ENCODE peak calls at places on chromosome 3, in five cellular contexts. A is endodermal cell, Q is colonic mucosa, L is SK-N-SH, I is fibroblast of lung. P is an unnamed sample.

GRCh38 chr3:185549111-185549510 is 3.3 kb downstream of the LIPH start:
- DNase-seq in I (peak), L (no peak), Q (peak), A (no peak), P (no peak)

GRCh38 chr3:191085091-191085490 is 114.0 kb upstream of the OSTN start:
- DNase-seq in L (no peak), A (no peak), I (peak), Q (no peak), P (no peak)

GRCh38 chr3:170558417-170558816 is 27.5 kb downstream of the SLC7A14 start:
- DNase-seq in L (no peak), Q (no peak), I (peak), A (no peak), P (no peak)

GRCh38 chr3:107242579-107242978 is 134.7 kb upstream of the CCDC54 start:
- DNase-seq in I (no peak), A (no peak), L (no peak), Q (no peak), P (no peak)

GRCh38 chr3:116181159-116181558 is 264.1 kb downstream of the LSAMP start:
- DNase-seq in L (no peak), A (no peak), Q (no peak), I (no peak), P (no peak)

GRCh38 chr3:197750863-197751737 is 1.4 kb downstream of the FYTTD1 start:
- DNase-seq in I (peak), Q (peak), A (peak), L (peak), P (peak)

GRCh38 chr3:64467255-64467944 is 220.4 kb downstream of the ADAMTS9 start:
- DNase-seq in Q (no peak), I (no peak), L (no peak), A (peak), P (no peak)

GRCh38 chr3:124401841-124402240 is 328.4 kb upstream of the UMPS start:
- DNase-seq in A (no peak), L (no peak), Q (no peak), I (peak), P (no peak)

GRCh38 chr3:197041875-197042488 is 12.4 kb upstream of the MELTF start:
- DNase-seq in Q (no peak), I (no peak), A (no peak), L (no peak), P (no peak)

GRCh38 chr3:99126291-99126690 is 224.8 kb upstream of the DCBLD2 start:
- DNase-seq in L (no peak), I (peak), A (no peak), Q (no peak), P (no peak)

GRCh38 chr3:21955406-21955805 is 204.4 kb upstream of the ZNF385D start:
- DNase-seq in I (no peak), L (no peak), Q (no peak), A (no peak), P (no peak)

GRCh38 chr3:172080503-172080902 is 41.1 kb downstream of the FNDC3B start:
- DNase-seq in A (no peak), L (no peak), Q (no peak), I (no peak), P (no peak)

GRCh38 chr3:132255041-132255745 is 62.0 kb upstream of the ACP3 start:
- DNase-seq in L (no peak), Q (no peak), I (peak), A (no peak), P (no peak)

DNA sequence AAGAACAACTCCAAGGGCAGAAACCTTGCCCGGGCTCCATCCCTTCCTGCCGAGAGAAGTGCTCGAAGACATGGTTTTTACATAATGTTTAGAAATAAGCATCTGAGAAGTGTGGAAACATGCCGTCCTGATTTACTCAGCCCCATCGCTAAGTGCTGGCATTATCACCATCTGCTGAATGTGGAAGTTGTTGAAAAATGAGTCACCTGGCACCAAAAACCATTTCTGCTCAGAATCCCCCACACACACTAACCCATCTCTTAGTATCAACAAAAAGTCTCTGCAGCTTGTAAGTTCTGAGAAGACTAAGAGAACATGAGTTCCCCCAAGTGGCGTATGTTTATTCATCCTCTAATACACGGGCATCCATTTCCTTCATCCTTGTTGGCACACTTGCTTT is 51.0 kb upstream of the ARL8B start:
- DNase-seq in I (peak), A (no peak), L (no peak), Q (no peak), P (no peak)
- TF ChIP-seq CTCF in I (no peak), A (no peak), L (no peak), Q (no peak), P (no peak)

GRCh38 chr3:101248786-101249185 is 71.6 kb downstream of the IMPG2 start:
- DNase-seq in Q (no peak), I (no peak), L (no peak), A (no peak), P (no peak)
- H3K4me3 ChIP-seq in Q (no peak), I (no peak), L (no peak), A (no peak), P (no peak)

DNA sequence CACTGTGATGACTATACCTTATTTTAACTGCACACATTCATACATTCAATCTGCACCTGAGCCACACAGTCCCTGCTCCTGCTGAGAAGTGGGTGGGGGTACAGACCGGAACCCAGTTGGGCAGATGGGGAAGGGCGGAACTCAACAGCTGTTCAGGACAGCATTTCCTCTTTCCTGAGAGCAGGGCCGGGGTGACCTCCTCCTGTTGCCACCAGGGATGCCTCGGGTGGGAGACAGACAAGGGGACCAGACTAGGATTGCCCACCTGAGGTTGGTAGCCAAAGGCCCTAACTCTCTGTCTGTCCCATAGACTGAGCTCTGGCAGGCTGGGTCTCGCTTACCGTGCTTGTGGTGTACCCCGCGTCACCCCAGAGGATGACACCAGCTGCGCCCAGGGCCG is 3.9 kb downstream of the HYAL2 start:
- DNase-seq in I (no peak), A (no peak), Q (no peak), L (no peak), P (no peak)
- H3K9ac ChIP-seq in I (no peak), A (no peak), Q (peak), L (no peak), P (no peak)

DNA sequence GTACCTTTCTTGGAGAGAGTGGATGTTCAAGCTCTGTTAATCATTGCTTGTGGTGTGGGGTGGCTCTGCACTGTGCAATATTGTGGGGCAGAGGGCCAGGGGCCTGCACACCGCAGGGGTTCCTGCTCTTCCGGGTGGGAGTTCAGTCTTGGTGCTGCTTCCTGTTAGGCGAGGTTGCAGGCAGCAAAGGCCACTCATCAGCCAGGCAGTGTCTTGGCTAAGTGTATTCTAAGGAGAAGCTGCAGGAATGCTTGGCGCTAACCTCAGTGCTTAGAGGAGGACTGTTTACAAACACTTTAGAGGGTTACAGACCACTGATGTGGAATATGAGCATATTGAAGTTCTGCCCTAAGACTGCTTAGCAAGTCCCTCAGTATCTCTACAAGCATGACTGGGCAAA is 81.7 kb downstream of the CEP63 start:
- DNase-seq in Q (no peak), A (no peak), I (no peak), L (no peak), P (no peak)
- TF ChIP-seq CTCF in Q (no peak), A (no peak), I (no peak), L (no peak), P (no peak)

DNA sequence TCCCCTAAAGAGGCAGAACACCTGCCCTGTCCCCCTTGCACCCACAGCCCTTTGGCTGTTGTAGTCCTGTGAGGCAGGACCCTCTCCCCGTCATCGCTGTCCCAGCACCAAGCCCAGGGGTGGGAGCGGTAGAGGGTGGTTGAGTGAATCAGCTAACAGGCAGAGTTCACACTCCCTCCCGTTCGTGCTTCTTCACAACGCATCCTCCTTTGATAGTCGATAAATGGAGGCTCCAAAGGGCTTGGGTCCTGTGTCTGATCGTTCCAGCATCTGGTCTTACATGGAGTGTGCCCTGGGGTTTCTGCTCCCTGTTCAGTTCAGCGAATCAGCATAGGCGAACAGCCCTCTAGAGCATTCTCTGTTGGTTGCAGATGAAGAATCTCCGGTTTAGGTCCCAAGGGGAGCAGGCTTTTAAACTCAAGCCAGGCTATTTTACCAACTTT is 820 bp upstream of the HMCES start:
- DNase-seq in Q (peak), I (no peak), A (peak), L (peak), P (no peak)
- H3K4me3 ChIP-seq in Q (peak), I (peak), A (peak), L (no peak), P (peak)

DNA sequence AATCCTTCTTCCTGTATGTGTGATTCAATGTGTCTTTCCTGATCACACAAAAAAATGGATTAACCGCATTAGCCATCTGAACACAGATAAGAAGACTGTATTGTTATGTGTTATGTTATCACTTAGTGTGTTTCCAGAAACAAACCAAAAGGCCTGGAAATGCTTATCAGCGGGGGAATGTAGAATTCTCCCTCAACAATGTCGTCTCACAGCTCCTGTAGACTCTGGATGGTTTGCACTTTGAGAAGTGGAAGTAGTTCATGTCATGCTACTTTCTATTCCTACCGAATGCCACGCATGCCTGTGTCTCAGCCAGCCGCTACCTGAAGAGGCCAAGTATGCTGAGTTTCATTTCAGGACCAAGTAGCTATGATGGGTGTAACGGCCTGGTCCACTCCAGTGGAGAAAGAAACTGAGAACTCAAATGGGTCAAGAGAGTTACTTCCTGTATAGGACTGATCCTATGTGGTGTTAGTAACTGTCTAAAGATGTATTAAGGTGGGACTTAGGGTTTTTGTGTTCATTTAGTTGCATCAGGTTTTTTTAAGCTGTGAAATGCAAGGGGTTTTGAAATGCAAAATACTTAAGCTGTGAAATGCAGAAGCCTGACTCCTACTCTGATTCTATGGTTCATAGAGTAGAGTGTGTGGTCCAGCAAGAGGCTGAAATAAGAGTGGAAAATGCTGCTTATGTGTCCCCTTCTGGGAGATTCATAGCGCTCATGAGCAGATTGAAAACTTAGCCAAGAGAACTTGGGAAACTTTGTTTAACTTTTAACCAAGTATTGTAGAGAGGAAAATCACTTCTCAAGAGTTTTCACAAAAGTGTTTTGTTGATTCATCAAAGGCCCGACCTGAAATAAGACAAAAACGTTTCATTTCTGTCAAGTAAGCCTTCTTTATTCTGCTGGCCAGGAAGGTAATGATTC is 118.5 kb upstream of the LMOD3 start:
- DNase-seq in L (no peak), I (peak), Q (no peak), A (peak), P (no peak)
- H3K9ac ChIP-seq in L (no peak), I (no peak), Q (no peak), A (no peak), P (no peak)

DNA sequence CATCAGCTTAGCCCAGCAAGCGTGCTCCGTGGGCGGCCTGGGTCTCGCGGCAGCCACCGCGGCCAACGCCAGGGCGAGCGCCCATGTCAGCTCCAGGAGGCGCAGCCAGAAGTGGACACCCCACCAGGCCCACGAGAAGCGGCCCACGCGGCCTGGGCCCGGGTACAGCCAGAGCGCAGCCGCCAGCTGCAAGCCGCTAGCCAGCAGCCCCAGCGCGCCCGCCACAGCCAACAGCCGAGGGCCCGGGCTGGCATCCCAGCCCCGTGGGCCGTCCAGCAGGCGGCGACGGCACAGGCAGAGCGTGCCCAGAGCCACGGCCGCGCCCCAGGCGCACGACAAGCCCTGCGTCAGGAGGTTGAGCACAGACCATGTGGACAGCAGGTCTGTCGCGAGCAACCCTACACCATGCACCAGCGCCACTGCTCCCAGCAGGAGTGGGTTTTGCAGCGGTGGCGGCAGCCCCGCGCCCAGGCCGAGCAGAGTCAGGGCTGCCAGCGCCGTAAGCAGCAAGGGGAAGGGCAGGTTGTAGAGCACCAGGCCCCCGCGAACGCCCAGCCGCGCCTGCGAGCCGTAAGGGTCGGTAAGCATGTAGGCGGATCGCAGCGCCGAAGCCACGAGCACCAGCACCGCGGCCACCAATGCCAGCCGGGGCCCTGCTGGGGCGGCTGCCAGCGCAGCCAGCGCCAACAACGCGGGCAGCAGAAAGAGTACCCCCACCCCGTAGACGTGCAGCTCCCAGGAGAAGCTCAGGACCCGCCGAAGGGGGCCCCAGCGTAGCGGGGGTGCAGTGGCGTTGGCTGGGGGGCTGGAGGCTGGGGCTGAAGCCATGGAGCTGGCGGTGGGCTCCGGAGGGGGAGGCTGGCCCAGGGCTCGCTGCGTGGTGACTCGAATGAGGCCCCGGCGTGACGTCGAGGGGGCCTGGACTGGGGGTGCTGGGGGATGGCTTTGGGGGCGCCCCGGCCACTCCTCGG is 4.9 kb downstream of the PRRT3 start:
- DNase-seq in I (peak), A (peak), Q (peak), L (peak), P (peak)
- TF ChIP-seq CTCF in I (peak), A (peak), Q (no peak), L (peak), P (peak)

DNA sequence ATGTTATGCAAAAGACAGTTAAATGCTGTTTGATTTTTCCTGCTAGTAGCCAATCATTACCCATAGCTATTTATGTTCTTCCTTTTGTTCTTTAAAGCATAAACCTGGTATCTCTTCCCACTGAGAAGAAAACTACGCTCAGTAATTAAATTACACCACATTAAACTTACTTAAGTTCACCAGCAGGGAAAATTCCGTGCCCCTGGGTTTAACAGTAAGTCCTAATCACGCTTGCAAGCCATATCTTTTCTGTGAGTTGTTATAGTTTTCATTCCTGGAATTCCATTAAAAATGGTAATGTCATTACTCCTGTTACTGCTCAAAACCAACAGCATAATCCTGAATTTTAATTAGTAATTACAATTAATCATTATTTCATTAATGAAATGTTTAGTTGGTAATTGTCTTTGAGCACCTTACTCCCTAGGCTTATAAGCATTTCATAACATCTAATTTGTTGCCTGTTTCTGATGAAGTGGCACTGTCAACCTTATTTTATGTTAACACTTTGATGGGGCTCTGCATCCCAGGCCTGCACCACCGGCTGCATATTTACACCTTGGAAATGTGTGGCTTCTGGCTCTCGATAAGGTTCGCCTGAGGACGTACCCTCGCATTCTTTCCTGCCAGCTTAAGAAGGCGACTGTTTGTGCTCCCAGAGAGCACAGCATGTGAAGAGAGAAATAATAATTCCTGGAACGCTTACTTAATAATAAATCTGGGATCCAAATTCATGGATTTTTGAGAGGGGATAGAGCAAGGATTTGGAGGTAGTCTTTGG is 763.1 kb upstream of the CFAP20DC start:
- DNase-seq in I (peak), A (peak), Q (no peak), L (no peak), P (no peak)
- H3K4me3 ChIP-seq in I (no peak), A (peak), Q (no peak), L (no peak), P (no peak)

GRCh38 chr3:37995652-37996641 is 5.4 kb downstream of the VILL start:
- DNase-seq in A (peak), L (no peak), Q (no peak), I (no peak), P (peak)

GRCh38 chr3:37997321-37997720 is 6.7 kb downstream of the VILL start:
- DNase-seq in I (no peak), A (no peak), L (no peak), Q (no peak), P (peak)

GRCh38 chr3:37999836-38000235 is 9.2 kb downstream of the VILL start:
- DNase-seq in Q (no peak), I (no peak), A (peak), L (no peak), P (peak)

GRCh38 chr3:37996785-37997301 is 6.3 kb downstream of the VILL start:
- DNase-seq in Q (peak), I (peak), L (peak), A (peak), P (peak)

DNA sequence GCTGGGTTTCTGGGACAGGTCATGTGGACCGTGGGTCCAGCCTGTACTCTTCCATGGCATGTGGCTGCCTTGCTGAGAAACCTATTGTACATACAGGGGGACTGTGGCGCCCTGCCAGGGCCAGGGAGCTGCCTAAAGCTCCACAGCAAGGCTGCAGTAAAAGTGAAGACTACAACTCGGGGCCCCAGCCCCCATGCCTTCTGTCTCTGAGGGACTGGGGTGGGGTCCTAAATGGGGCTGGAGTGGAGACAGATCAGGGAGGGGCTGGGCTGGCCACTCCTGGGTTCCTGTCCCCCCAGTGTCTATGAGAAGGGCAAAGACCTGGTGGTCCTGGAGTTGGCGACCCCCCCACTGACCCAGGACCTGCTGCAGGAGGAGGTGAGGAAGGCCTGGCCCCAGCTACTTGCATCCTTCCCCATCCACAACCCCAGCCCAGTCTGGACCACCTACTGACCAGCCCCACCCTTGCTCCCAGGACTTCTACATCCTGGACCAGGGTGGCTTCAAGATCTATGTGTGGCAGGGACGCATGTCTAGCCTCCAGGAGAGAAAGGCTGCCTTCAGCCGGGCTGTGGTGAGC is 7.3 kb downstream of the VILL start:
- DNase-seq in I (no peak), A (peak), Q (peak), L (no peak), P (peak)
- H3K9ac ChIP-seq in I (no peak), A (no peak), Q (peak), L (no peak), P (no peak)

GRCh38 chr3:128489860-128490649 is 2.9 kb downstream of the GATA2 start:
- DNase-seq in L (no peak), I (peak), A (peak), Q (peak), P (peak)
- TF ChIP-seq CTCF in L (no peak), I (no peak), A (peak), Q (no peak), P (no peak)